ENCODE peak calls at places on chromosome 21, in seven cellular contexts. One of them, this sample, is unnamed.

GRCh38 chr21:16768096-16768495 is 744.7 kb upstream of the CXADR start:
- DNase-seq in fibroblast of lung: no peak
- DNase-seq in kidney: no peak
- DNase-seq in AG04450: no peak
- DNase-seq in small intestine: no peak
- DNase-seq in dorsolateral prefrontal cortex: no peak
- DNase-seq in lower lobe of right lung: no peak
- DNase-seq in this sample: no peak

GRCh38 chr21:35829014-35829525 is 231.3 kb downstream of the SETD4 start:
- DNase-seq in lower lobe of right lung: no peak
- DNase-seq in kidney: no peak
- DNase-seq in AG04450: no peak
- DNase-seq in dorsolateral prefrontal cortex: no peak
- DNase-seq in fibroblast of lung: no peak
- DNase-seq in small intestine: peak
- DNase-seq in this sample: no peak

GRCh38 chr21:37700641-37701202 is 215.5 kb downstream of the KCNJ6 start:
- DNase-seq in fibroblast of lung: peak
- DNase-seq in small intestine: peak
- DNase-seq in AG04450: peak
- DNase-seq in dorsolateral prefrontal cortex: no peak
- DNase-seq in kidney: no peak
- DNase-seq in lower lobe of right lung: no peak
- DNase-seq in this sample: no peak

GRCh38 chr21:28770867-28771661 is 221.6 kb downstream of the LTN1 start:
- DNase-seq in fibroblast of lung: peak
- DNase-seq in dorsolateral prefrontal cortex: no peak
- DNase-seq in AG04450: no peak
- DNase-seq in small intestine: no peak
- DNase-seq in lower lobe of right lung: no peak
- DNase-seq in kidney: no peak
- DNase-seq in this sample: no peak

GRCh38 chr21:36696640-36697472 is 2.1 kb upstream of the SIM2 start:
- DNase-seq in small intestine: no peak
- DNase-seq in fibroblast of lung: no peak
- DNase-seq in AG04450: no peak
- DNase-seq in lower lobe of right lung: no peak
- DNase-seq in kidney: peak
- DNase-seq in dorsolateral prefrontal cortex: no peak
- DNase-seq in this sample: no peak

GRCh38 chr21:32940079-32941014 is 85.4 kb upstream of the OLIG2 start:
- DNase-seq in dorsolateral prefrontal cortex: no peak
- DNase-seq in AG04450: peak
- DNase-seq in lower lobe of right lung: no peak
- DNase-seq in fibroblast of lung: peak
- DNase-seq in kidney: no peak
- DNase-seq in small intestine: peak
- DNase-seq in this sample: no peak

GRCh38 chr21:17931080-17931479 is 111.9 kb upstream of the C21orf91 start:
- DNase-seq in fibroblast of lung: no peak
- DNase-seq in lower lobe of right lung: no peak
- DNase-seq in AG04450: no peak
- DNase-seq in small intestine: no peak
- DNase-seq in kidney: no peak
- DNase-seq in dorsolateral prefrontal cortex: no peak
- DNase-seq in this sample: no peak

GRCh38 chr21:36647279-36648093 is 51.4 kb upstream of the SIM2 start:
- DNase-seq in lower lobe of right lung: no peak
- DNase-seq in AG04450: no peak
- DNase-seq in small intestine: no peak
- DNase-seq in dorsolateral prefrontal cortex: no peak
- DNase-seq in kidney: no peak
- DNase-seq in fibroblast of lung: peak
- DNase-seq in this sample: no peak

GRCh38 chr21:28875078-28875477 is 117.6 kb downstream of the LTN1 start:
- DNase-seq in dorsolateral prefrontal cortex: no peak
- DNase-seq in small intestine: no peak
- DNase-seq in fibroblast of lung: no peak
- DNase-seq in lower lobe of right lung: no peak
- DNase-seq in kidney: no peak
- DNase-seq in AG04450: no peak
- DNase-seq in this sample: no peak

GRCh38 chr21:36909901-36910561 is 56.4 kb downstream of the HLCS start:
- DNase-seq in kidney: no peak
- DNase-seq in dorsolateral prefrontal cortex: no peak
- DNase-seq in small intestine: peak
- DNase-seq in fibroblast of lung: peak
- DNase-seq in lower lobe of right lung: no peak
- DNase-seq in AG04450: peak
- DNase-seq in this sample: no peak

GRCh38 chr21:43892984-43893535 is 28.0 kb downstream of the AGPAT3 start:
- DNase-seq in fibroblast of lung: no peak
- DNase-seq in lower lobe of right lung: no peak
- DNase-seq in kidney: no peak
- DNase-seq in AG04450: no peak
- DNase-seq in dorsolateral prefrontal cortex: no peak
- DNase-seq in small intestine: no peak
- DNase-seq in this sample: no peak

GRCh38 chr21:16040601-16041000 is 310.8 kb downstream of the USP25 start:
- DNase-seq in dorsolateral prefrontal cortex: no peak
- DNase-seq in AG04450: no peak
- DNase-seq in kidney: no peak
- DNase-seq in lower lobe of right lung: no peak
- DNase-seq in small intestine: no peak
- DNase-seq in fibroblast of lung: peak
- DNase-seq in this sample: no peak

GRCh38 chr21:20334585-20334984 is 663.6 kb upstream of the NCAM2 start:
- DNase-seq in fibroblast of lung: no peak
- DNase-seq in AG04450: no peak
- DNase-seq in lower lobe of right lung: no peak
- DNase-seq in kidney: no peak
- DNase-seq in small intestine: no peak
- DNase-seq in dorsolateral prefrontal cortex: no peak
- DNase-seq in this sample: no peak

GRCh38 chr21:46253610-46254124 is 25.1 kb upstream of the LSS start:
- DNase-seq in small intestine: peak
- DNase-seq in dorsolateral prefrontal cortex: no peak
- DNase-seq in lower lobe of right lung: no peak
- DNase-seq in AG04450: no peak
- DNase-seq in fibroblast of lung: peak
- DNase-seq in kidney: no peak
- DNase-seq in this sample: no peak

GRCh38 chr21:35436899-35437298 is 387.8 kb upstream of the RUNX1 start:
- DNase-seq in lower lobe of right lung: no peak
- DNase-seq in kidney: no peak
- DNase-seq in small intestine: peak
- DNase-seq in AG04450: no peak
- DNase-seq in dorsolateral prefrontal cortex: no peak
- DNase-seq in fibroblast of lung: no peak
- DNase-seq in this sample: no peak

GRCh38 chr21:35333831-35334593 is 284.9 kb upstream of the RUNX1 start:
- DNase-seq in AG04450: no peak
- DNase-seq in lower lobe of right lung: peak
- DNase-seq in dorsolateral prefrontal cortex: no peak
- DNase-seq in kidney: no peak
- DNase-seq in small intestine: no peak
- DNase-seq in fibroblast of lung: no peak
- DNase-seq in this sample: no peak

GRCh38 chr21:30146558-30147282 is 19.9 kb downstream of the CLDN17 start:
- DNase-seq in fibroblast of lung: no peak
- DNase-seq in lower lobe of right lung: no peak
- DNase-seq in kidney: no peak
- DNase-seq in AG04450: no peak
- DNase-seq in small intestine: no peak
- DNase-seq in dorsolateral prefrontal cortex: no peak
- DNase-seq in this sample: no peak

GRCh38 chr21:16420086-16420724 is 690.4 kb downstream of the USP25 start:
- DNase-seq in kidney: no peak
- DNase-seq in small intestine: no peak
- DNase-seq in dorsolateral prefrontal cortex: no peak
- DNase-seq in fibroblast of lung: peak
- DNase-seq in AG04450: no peak
- DNase-seq in lower lobe of right lung: no peak
- DNase-seq in this sample: no peak

GRCh38 chr21:45957986-45958610 is 23.5 kb upstream of the COL6A1 start:
- DNase-seq in dorsolateral prefrontal cortex: no peak
- DNase-seq in AG04450: no peak
- DNase-seq in fibroblast of lung: peak
- DNase-seq in small intestine: no peak
- DNase-seq in kidney: peak
- DNase-seq in lower lobe of right lung: no peak
- DNase-seq in this sample: no peak

GRCh38 chr21:28436286-28436932 is 556.3 kb downstream of the LTN1 start:
- DNase-seq in dorsolateral prefrontal cortex: no peak
- DNase-seq in AG04450: no peak
- DNase-seq in kidney: no peak
- DNase-seq in fibroblast of lung: peak
- DNase-seq in lower lobe of right lung: no peak
- DNase-seq in small intestine: peak
- DNase-seq in this sample: no peak

GRCh38 chr21:29351691-29352090 is 53.0 kb downstream of the BACH1 start:
- DNase-seq in fibroblast of lung: peak
- DNase-seq in small intestine: no peak
- DNase-seq in kidney: no peak
- DNase-seq in lower lobe of right lung: no peak
- DNase-seq in AG04450: peak
- DNase-seq in dorsolateral prefrontal cortex: no peak
- DNase-seq in this sample: no peak

GRCh38 chr21:46080171-46081021 is 17.5 kb upstream of the COL6A2 start:
- DNase-seq in small intestine: no peak
- DNase-seq in dorsolateral prefrontal cortex: no peak
- DNase-seq in AG04450: no peak
- DNase-seq in kidney: peak
- DNase-seq in fibroblast of lung: no peak
- DNase-seq in lower lobe of right lung: peak
- DNase-seq in this sample: peak

GRCh38 chr21:25243809-25244208 is 363.5 kb downstream of the MRPL39 start:
- DNase-seq in small intestine: no peak
- DNase-seq in kidney: no peak
- DNase-seq in lower lobe of right lung: no peak
- DNase-seq in AG04450: no peak
- DNase-seq in fibroblast of lung: peak
- DNase-seq in dorsolateral prefrontal cortex: no peak
- DNase-seq in this sample: no peak

GRCh38 chr21:46413365-46413696 is 45.4 kb upstream of the DIP2A start:
- DNase-seq in fibroblast of lung: no peak
- DNase-seq in kidney: peak
- DNase-seq in small intestine: no peak
- DNase-seq in dorsolateral prefrontal cortex: peak
- DNase-seq in AG04450: no peak
- DNase-seq in lower lobe of right lung: no peak
- DNase-seq in this sample: no peak

GRCh38 chr21:25338415-25338814 is 268.9 kb downstream of the MRPL39 start:
- DNase-seq in lower lobe of right lung: no peak
- DNase-seq in dorsolateral prefrontal cortex: no peak
- DNase-seq in kidney: no peak
- DNase-seq in fibroblast of lung: no peak
- DNase-seq in AG04450: no peak
- DNase-seq in small intestine: no peak
- DNase-seq in this sample: no peak

GRCh38 chr21:40472026-40472425 is 374.9 kb downstream of the DSCAM start:
- DNase-seq in small intestine: no peak
- DNase-seq in AG04450: no peak
- DNase-seq in dorsolateral prefrontal cortex: no peak
- DNase-seq in fibroblast of lung: no peak
- DNase-seq in lower lobe of right lung: no peak
- DNase-seq in kidney: no peak
- DNase-seq in this sample: no peak
- H3K27ac ChIP-seq in small intestine: no peak
- H3K27ac ChIP-seq in AG04450: no peak
- H3K27ac ChIP-seq in dorsolateral prefrontal cortex: no peak
- H3K27ac ChIP-seq in fibroblast of lung: no peak
- H3K27ac ChIP-seq in lower lobe of right lung: no peak
- H3K27ac ChIP-seq in kidney: no peak
- H3K27ac ChIP-seq in this sample: no peak

GRCh38 chr21:44930543-44930981 is 9.3 kb upstream of the SLX9 start:
- DNase-seq in fibroblast of lung: no peak
- DNase-seq in small intestine: no peak
- DNase-seq in lower lobe of right lung: peak
- DNase-seq in AG04450: no peak
- DNase-seq in dorsolateral prefrontal cortex: no peak
- DNase-seq in kidney: peak
- DNase-seq in this sample: no peak
- H3K27ac ChIP-seq in fibroblast of lung: no peak
- H3K27ac ChIP-seq in small intestine: no peak
- H3K27ac ChIP-seq in lower lobe of right lung: peak
- H3K27ac ChIP-seq in AG04450: no peak
- H3K27ac ChIP-seq in dorsolateral prefrontal cortex: no peak
- H3K27ac ChIP-seq in kidney: no peak
- H3K27ac ChIP-seq in this sample: no peak

DNA sequence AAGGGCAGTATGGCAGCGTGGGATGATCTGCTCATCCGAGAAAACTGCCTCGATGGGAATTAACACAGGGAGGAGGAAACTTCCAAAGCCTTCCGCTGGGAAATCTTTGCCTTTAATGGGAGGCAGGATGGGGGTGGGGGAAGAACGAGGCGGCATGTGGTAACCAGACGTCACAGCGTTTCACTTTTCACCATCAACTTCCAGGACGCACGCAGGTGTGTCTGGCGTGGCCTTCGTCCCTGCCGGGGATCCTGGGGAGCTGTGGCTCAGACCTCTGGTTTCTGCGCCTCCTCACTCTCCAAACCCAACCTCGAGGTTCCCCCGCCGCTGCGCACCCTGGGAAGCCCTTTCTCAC is 282 bp downstream of the RSPH1 start:
- DNase-seq in small intestine: peak
- DNase-seq in dorsolateral prefrontal cortex: no peak
- DNase-seq in fibroblast of lung: peak
- DNase-seq in AG04450: no peak
- DNase-seq in kidney: no peak
- DNase-seq in lower lobe of right lung: no peak
- DNase-seq in this sample: no peak
- H3K27ac ChIP-seq in small intestine: peak
- H3K27ac ChIP-seq in dorsolateral prefrontal cortex: peak
- H3K27ac ChIP-seq in fibroblast of lung: peak
- H3K27ac ChIP-seq in AG04450: no peak
- H3K27ac ChIP-seq in kidney: peak
- H3K27ac ChIP-seq in lower lobe of right lung: peak
- H3K27ac ChIP-seq in this sample: no peak

GRCh38 chr21:38741092-38741975 is 64.4 kb upstream of the ETS2 start:
- DNase-seq in AG04450: no peak
- DNase-seq in small intestine: no peak
- DNase-seq in kidney: no peak
- DNase-seq in lower lobe of right lung: no peak
- DNase-seq in dorsolateral prefrontal cortex: no peak
- DNase-seq in fibroblast of lung: no peak
- DNase-seq in this sample: no peak

GRCh38 chr21:38740131-38740530 is 65.6 kb upstream of the ETS2 start:
- DNase-seq in lower lobe of right lung: no peak
- DNase-seq in small intestine: peak
- DNase-seq in fibroblast of lung: no peak
- DNase-seq in AG04450: no peak
- DNase-seq in kidney: no peak
- DNase-seq in dorsolateral prefrontal cortex: no peak
- DNase-seq in this sample: no peak

GRCh38 chr21:38743772-38744529 is 61.8 kb upstream of the ETS2 start:
- DNase-seq in AG04450: no peak
- DNase-seq in fibroblast of lung: no peak
- DNase-seq in dorsolateral prefrontal cortex: no peak
- DNase-seq in small intestine: no peak
- DNase-seq in kidney: peak
- DNase-seq in lower lobe of right lung: no peak
- DNase-seq in this sample: no peak

GRCh38 chr21:38742580-38743260 is 63.0 kb upstream of the ETS2 start:
- DNase-seq in AG04450: no peak
- DNase-seq in kidney: no peak
- DNase-seq in small intestine: no peak
- DNase-seq in fibroblast of lung: no peak
- DNase-seq in dorsolateral prefrontal cortex: no peak
- DNase-seq in lower lobe of right lung: no peak
- DNase-seq in this sample: no peak

GRCh38 chr21:38741976-38742309 is 63.8 kb upstream of the ETS2 start:
- DNase-seq in small intestine: peak
- DNase-seq in dorsolateral prefrontal cortex: no peak
- DNase-seq in kidney: no peak
- DNase-seq in lower lobe of right lung: no peak
- DNase-seq in fibroblast of lung: no peak
- DNase-seq in AG04450: no peak
- DNase-seq in this sample: no peak
- H3K27ac ChIP-seq in small intestine: peak
- H3K27ac ChIP-seq in dorsolateral prefrontal cortex: no peak
- H3K27ac ChIP-seq in kidney: no peak
- H3K27ac ChIP-seq in lower lobe of right lung: no peak
- H3K27ac ChIP-seq in fibroblast of lung: no peak
- H3K27ac ChIP-seq in AG04450: no peak
- H3K27ac ChIP-seq in this sample: no peak